ENCODE peak calls at places on chromosomes 11 and 22, in five cellular contexts. L, A, V, Q and K are unnamed samples.

GRCh38 chr22:42528591-42529307 is 9.2 kb upstream of the RRP7A start:
- DNase-seq in L (no peak), A (no peak), V (no peak), Q (no peak), K (no peak)

GRCh38 chr11:65209711-65210360 is 28.1 kb downstream of the CAPN1 start:
- DNase-seq in L (no peak), A (no peak), V (no peak), Q (no peak), K (no peak)

GRCh38 chr11:81987829-81988472 is 745.7 kb downstream of the FAM181B start:
- DNase-seq in L (no peak), A (no peak), V (no peak), Q (no peak), K (no peak)

GRCh38 chr11:12403995-12404345 is 26.6 kb downstream of the PARVA start:
- DNase-seq in L (no peak), A (no peak), V (no peak), Q (no peak), K (no peak)

GRCh38 chr11:21260101-21260500 is 590.7 kb downstream of the NELL1 start:
- DNase-seq in L (no peak), A (no peak), V (no peak), Q (no peak), K (no peak)

GRCh38 chr11:95577716-95578460 is 211.7 kb downstream of the FAM76B start:
- DNase-seq in L (peak; percentile 51), A (no peak), V (no peak), Q (no peak), K (no peak)

GRCh38 chr11:13140873-13141655 is 131.9 kb downstream of the RASSF10 start:
- DNase-seq in L (peak; percentile 75), A (no peak), V (no peak), Q (no peak), K (no peak)

GRCh38 chr11:122556605-122557004 is 98.9 kb upstream of the UBASH3B start:
- DNase-seq in L (no peak), A (peak; percentile 10), V (no peak), Q (peak; percentile 3), K (no peak)

GRCh38 chr22:36409911-36410756 is 22.4 kb upstream of the MYH9 start:
- DNase-seq in L (no peak), A (peak; percentile 97), V (peak; percentile 73), Q (peak; percentile 52), K (peak; percentile 65)

GRCh38 chr22:44130076-44130711 is 50.5 kb upstream of the PARVG start:
- DNase-seq in L (no peak), A (no peak), V (no peak), Q (no peak), K (no peak)

GRCh38 chr22:28669388-28669787 is 10.3 kb downstream of the TTC28 start:
- DNase-seq in L (no peak), A (no peak), V (no peak), Q (no peak), K (no peak)

GRCh38 chr11:14435717-14436116 is 63.9 kb downstream of the COPB1 start:
- DNase-seq in L (no peak), A (no peak), V (no peak), Q (no peak), K (no peak)

GRCh38 chr11:114250993-114251796 is 45.0 kb upstream of the NNMT start:
- DNase-seq in L (peak; percentile 34), A (peak; percentile 47), V (no peak), Q (no peak), K (no peak)

GRCh38 chr11:117837070-117837776 is 12.7 kb upstream of the FXYD2 start:
- DNase-seq in L (no peak), A (no peak), V (no peak), Q (no peak), K (no peak)

GRCh38 chr11:8382436-8383053 is 118.9 kb upstream of the LMO1 start:
- DNase-seq in L (peak; percentile 84), A (no peak), V (no peak), Q (no peak), K (no peak)

GRCh38 chr11:3368199-3368598 is 10.7 kb downstream of the ZNF195 start:
- DNase-seq in L (no peak), A (no peak), V (no peak), Q (no peak), K (no peak)

GRCh38 chr22:44578516-44579230 is 80.6 kb upstream of the RTL6 start:
- DNase-seq in L (no peak), A (no peak), V (no peak), Q (no peak), K (no peak)

GRCh38 chr22:18968011-18968749 is 32.1 kb upstream of the PRODH start:
- DNase-seq in L (peak; percentile 40), A (peak; percentile 73), V (no peak), Q (peak; percentile 7), K (no peak)

GRCh38 chr11:116852261-116853125 is 15.1 kb upstream of the APOA1 start:
- DNase-seq in L (peak; percentile 23), A (no peak), V (no peak), Q (no peak), K (no peak)

GRCh38 chr22:22099833-22100812 is 117.5 kb upstream of the TOP3B start:
- DNase-seq in L (peak; percentile 22), A (no peak), V (no peak), Q (no peak), K (no peak)

GRCh38 chr22:40703174-40703573 is 23.9 kb downstream of the MCHR1 start:
- DNase-seq in L (no peak), A (peak; percentile 30), V (no peak), Q (no peak), K (no peak)